ENCODE peak calls at places on chromosomes 1 and 21, in six cellular contexts. C, G, Z, L, I and A are unnamed samples.

GRCh38 chr1:237736372-237737029 is 154.2 kb downstream of the ZP4 start:
- DNase-seq in C (no peak), G (no peak), Z (peak), L (no peak), I (peak), A (no peak)

GRCh38 chr1:25875154-25875855 is at the start of gene PAQR7:
- DNase-seq in C (peak), G (peak), Z (peak), L (peak), I (no peak), A (peak)

GRCh38 chr1:82059931-82060330 is 259.2 kb downstream of the ADGRL2 start:
- DNase-seq in C (no peak), G (no peak), Z (no peak), L (no peak), I (no peak), A (no peak)

GRCh38 chr1:28509705-28510349 is 4.0 kb downstream of the RCC1 start:
- DNase-seq in C (no peak), G (no peak), Z (peak), L (peak), I (no peak), A (no peak)

GRCh38 chr1:14925336-14926136 is 228.0 kb upstream of the TMEM51 start:
- DNase-seq in C (no peak), G (no peak), Z (no peak), L (no peak), I (no peak), A (no peak)

GRCh38 chr1:76083189-76083588 is 8.6 kb downstream of the ST6GALNAC3 start:
- DNase-seq in C (no peak), G (no peak), Z (no peak), L (no peak), I (no peak), A (no peak)

GRCh38 chr1:201896951-201897391 is 8.3 kb downstream of the SHISA4 start:
- DNase-seq in C (peak), G (no peak), Z (no peak), L (no peak), I (no peak), A (no peak)

GRCh38 chr1:181669209-181669608 is 185.9 kb downstream of the CACNA1E start:
- DNase-seq in C (no peak), G (no peak), Z (no peak), L (no peak), I (no peak), A (no peak)

GRCh38 chr21:43923391-43923790 is 58.4 kb downstream of the AGPAT3 start:
- DNase-seq in C (peak), G (no peak), Z (no peak), L (no peak), I (no peak), A (no peak)

GRCh38 chr1:38178236-38178635 is 131.6 kb upstream of the POU3F1 start:
- DNase-seq in C (no peak), G (no peak), Z (no peak), L (no peak), I (no peak), A (no peak)

GRCh38 chr1:95035536-95035935 is 37.2 kb downstream of the ALG14 start:
- DNase-seq in C (peak), G (no peak), Z (no peak), L (no peak), I (no peak), A (no peak)

GRCh38 chr1:28208818-28209441 is 23.9 kb downstream of the DNAJC8 start:
- DNase-seq in C (peak), G (peak), Z (peak), L (no peak), I (peak), A (peak)

GRCh38 chr21:31132574-31133242 is 94.4 kb upstream of the KRTAP19-8 start:
- DNase-seq in C (peak), G (no peak), Z (no peak), L (no peak), I (no peak), A (no peak)